ENCODE peak calls at places on chromosome 6, in five cellular contexts. D, B, R, F and K are unnamed samples. For H3K4me1, the result is how much of the 10 kb centered on the place peaks cover.

GRCh38 chr6:138607478-138608433 is 108.5 kb upstream of the NHSL1 start:
- DNase-seq in R (no peak), B (no peak), F (no peak), D (no peak), K (no peak)

GRCh38 chr6:134539865-134540323 is 222.0 kb upstream of the SGK1 start:
- DNase-seq in F (no peak), B (no peak), D (no peak), R (peak), K (no peak)

GRCh38 chr6:135540207-135540877 is 42.8 kb upstream of the AHI1 start:
- DNase-seq in B (no peak), R (no peak), F (no peak), D (no peak), K (no peak)

GRCh38 chr6:163554663-163555062 is 140.1 kb downstream of the QKI start:
- DNase-seq in B (no peak), D (peak), F (peak), R (peak), K (no peak)

GRCh38 chr6:9250852-9251251 is 815.5 kb upstream of the SLC35B3 start:
- DNase-seq in F (peak), R (peak), D (no peak), B (no peak), K (no peak)

GRCh38 chr6:130434174-130434873 is 68.5 kb downstream of the TMEM200A start:
- DNase-seq in D (no peak), B (no peak), R (no peak), F (no peak), K (no peak)

GRCh38 chr6:26521485-26522391 is 16.4 kb upstream of the HMGN4 start:
- DNase-seq in F (peak), B (peak), D (peak), R (peak), K (peak)

GRCh38 chr6:116456927-116457326 is 4.2 kb upstream of the CALHM6 start:
- DNase-seq in R (no peak), D (no peak), B (no peak), F (no peak), K (no peak)

GRCh38 chr6:138086573-138087196 is 20.5 kb downstream of the PERP start:
- DNase-seq in D (peak), R (no peak), F (no peak), B (no peak), K (no peak)

GRCh38 chr6:159969204-159969912 is 476 bp downstream of the IGF2R start:
- DNase-seq in D (peak), R (peak), B (peak), F (peak), K (peak)

GRCh38 chr6:108896111-108896661 is 48.0 kb downstream of the ARMC2 start:
- DNase-seq in F (no peak), B (no peak), D (no peak), R (no peak), K (no peak)

GRCh38 chr6:17710331-17710730 is 3.6 kb upstream of the NUP153 start:
- DNase-seq in B (no peak), R (no peak), D (no peak), F (no peak), K (no peak)

GRCh38 chr6:107354470-107354869 is 104.9 kb downstream of the PDSS2 start:
- DNase-seq in B (no peak), F (no peak), D (no peak), R (no peak), K (no peak)

GRCh38 chr6:167799033-167799933 is 27.4 kb upstream of the AFDN start:
- DNase-seq in B (no peak), D (no peak), F (no peak), R (no peak), K (no peak)

GRCh38 chr6:48036316-48036715 is 74.7 kb downstream of the PTCHD4 start:
- DNase-seq in B (no peak), R (no peak), D (no peak), F (no peak), K (no peak)

GRCh38 chr6:121838842-121839241 is 403.4 kb downstream of the GJA1 start:
- DNase-seq in R (no peak), B (no peak), D (no peak), F (no peak), K (no peak)

GRCh38 chr6:905541-905940 is 212.6 kb upstream of the EXOC2 start:
- DNase-seq in F (no peak), D (no peak), R (no peak), B (no peak), K (no peak)

GRCh38 chr6:5078121-5078695 is 6.9 kb upstream of the PPP1R3G start:
- DNase-seq in B (no peak), D (no peak), F (no peak), R (no peak), K (no peak)

GRCh38 chr6:116018976-116019375 is 41.7 kb downstream of the FRK start:
- DNase-seq in B (no peak), D (no peak), R (no peak), F (no peak), K (no peak)

GRCh38 chr6:27650620-27651370 is 177.9 kb upstream of the ZNF184 start:
- DNase-seq in R (no peak), D (no peak), F (no peak), B (no peak), K (no peak)

GRCh38 chr6:144397141-144397540 is 112.0 kb downstream of the UTRN start:
- DNase-seq in R (no peak), D (no peak), B (no peak), F (no peak), K (no peak)

DNA sequence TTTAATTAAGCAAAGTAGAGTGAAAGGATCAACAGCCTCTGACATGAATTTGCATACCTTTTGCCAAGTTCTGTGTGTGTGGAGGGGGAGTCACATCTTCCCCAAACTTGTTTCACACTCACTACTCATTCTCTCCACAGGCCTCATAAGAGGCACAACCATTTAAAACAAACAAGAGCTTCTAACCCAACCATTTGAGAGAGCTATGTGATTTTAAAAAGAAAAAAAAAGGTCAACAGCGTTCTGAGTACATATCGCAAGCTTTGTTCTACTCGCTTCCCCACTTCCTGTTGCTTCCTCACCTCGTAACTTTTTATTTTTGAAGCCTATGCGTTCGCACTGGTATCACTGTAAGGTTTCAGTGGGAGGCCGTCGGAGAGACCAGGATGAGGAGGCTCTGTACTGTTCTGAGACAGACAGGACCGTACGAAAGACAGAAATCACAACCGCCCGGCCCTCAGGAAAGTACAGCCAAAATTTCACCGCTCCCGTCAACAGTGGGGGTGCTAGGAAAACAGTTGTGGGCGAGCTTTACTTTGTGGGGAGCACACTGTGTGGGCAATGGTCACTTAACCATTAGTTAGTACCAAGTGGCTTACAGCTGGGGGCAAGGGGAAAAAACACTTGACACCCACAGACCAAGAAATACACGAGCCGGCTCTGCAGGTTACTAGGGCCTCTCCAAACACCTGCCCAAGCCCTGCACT is 61.3 kb downstream of the TRERF1 start:
- DNase-seq in R (no peak), F (peak), B (no peak), D (no peak), K (no peak)
- TF ChIP-seq EP300 in R (no peak), F (no peak), B (no peak), D (no peak), K (no peak)

GRCh38 chr6:52392944-52393343 is 27.2 kb upstream of the EFHC1 start:
- DNase-seq in B (no peak), F (no peak), R (no peak), D (no peak), K (no peak)

GRCh38 chr6:52390361-52390727 is 28.4 kb downstream of the PAQR8 start:
- DNase-seq in F (no peak), B (no peak), R (peak), D (no peak), K (no peak)

GRCh38 chr6:52394251-52394666 is 25.9 kb upstream of the EFHC1 start:
- DNase-seq in F (no peak), R (no peak), D (no peak), B (no peak), K (no peak)

GRCh38 chr6:52391599-52391998 is 28.5 kb upstream of the EFHC1 start:
- DNase-seq in F (no peak), B (no peak), D (no peak), R (no peak), K (no peak)

GRCh38 chr6:52393780-52394179 is 26.4 kb upstream of the EFHC1 start:
- DNase-seq in B (no peak), R (no peak), F (no peak), D (no peak), K (no peak)
- H3K4me1 ChIP-seq in B (under half), R (under half), F (under half), D (under half), K (under half)

DNA sequence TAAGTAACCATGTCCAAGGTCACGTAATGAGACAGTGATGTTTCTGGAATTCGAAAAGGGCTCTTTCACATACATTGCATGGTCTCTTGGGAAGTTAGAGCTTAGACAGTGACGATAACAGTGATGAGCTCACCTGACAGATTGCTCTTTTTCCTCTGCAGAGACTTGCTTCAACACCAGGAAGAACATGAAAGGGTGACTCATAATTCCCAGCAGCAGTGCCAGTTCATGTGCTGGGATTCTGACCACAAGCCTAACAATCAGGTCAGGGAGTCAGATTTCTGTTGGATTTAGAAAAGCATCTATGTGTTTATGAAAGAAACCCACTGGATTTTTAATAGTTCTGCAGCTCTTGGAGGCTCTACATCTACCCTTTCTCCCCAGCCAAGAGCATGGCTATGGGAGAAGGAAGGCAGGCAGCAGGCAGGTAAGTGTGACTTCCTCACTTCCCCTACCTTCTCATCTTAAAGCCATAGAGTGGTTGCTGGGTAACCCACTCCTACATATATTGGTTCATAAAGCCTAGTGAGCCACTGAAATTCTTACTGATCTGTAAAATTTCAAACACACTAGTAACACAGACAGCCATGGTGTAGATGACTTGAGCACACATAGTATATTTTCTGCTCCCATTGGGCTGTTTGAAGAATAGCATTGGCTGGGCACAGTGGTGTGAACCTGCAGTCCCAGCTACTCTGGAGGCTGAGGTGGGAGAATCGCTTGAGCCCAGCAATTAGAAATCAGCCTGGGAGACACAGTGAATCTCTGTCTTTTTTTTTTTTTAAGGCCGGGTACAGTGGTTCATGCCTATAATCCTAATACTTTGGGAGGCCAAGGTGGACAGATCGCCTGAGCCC is 44.4 kb upstream of the LOC128125822 start:
- DNase-seq in D (peak), B (no peak), R (peak), F (peak), K (peak)
- TF ChIP-seq EP300 in D (peak), B (no peak), R (no peak), F (no peak), K (no peak)

DNA sequence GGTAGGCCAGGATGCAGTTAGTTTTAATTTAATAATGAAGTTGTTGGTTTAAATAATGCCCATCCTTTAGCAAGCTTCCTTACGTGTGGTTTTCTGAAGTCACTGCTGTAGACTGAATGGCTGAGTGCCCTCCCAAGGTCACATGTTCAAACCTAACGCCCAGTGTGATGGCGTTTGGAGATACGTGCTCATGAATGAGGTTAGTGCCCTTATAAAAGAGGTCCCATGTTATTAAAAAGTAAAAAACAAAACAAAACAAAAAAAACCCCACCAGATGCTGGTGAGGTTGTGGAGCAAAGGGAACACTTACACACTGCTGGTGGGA is 16.3 kb downstream of the LRP11 start:
- DNase-seq in R (no peak), D (no peak), F (no peak), B (no peak), K (no peak)
- H3K4me1 ChIP-seq in R (under half), D (half or more), F (under half), B (half or more), K (under half)

GRCh38 chr6:157842213-157842612 is 19.2 kb downstream of the SNX9 start:
- DNase-seq in D (no peak), R (no peak), F (no peak), B (no peak), K (no peak)
- TF ChIP-seq EP300 in D (no peak), R (no peak), F (no peak), B (no peak), K (no peak)

GRCh38 chr6:151451417-151451949 is 443 bp downstream of the RMND1 start:
- DNase-seq in R (no peak), D (no peak), B (no peak), F (no peak), K (no peak)

GRCh38 chr6:151445482-151445881 is 6.4 kb downstream of the RMND1 start:
- DNase-seq in F (no peak), B (no peak), D (no peak), R (no peak), K (no peak)

GRCh38 chr6:151447237-151447636 is 4.7 kb downstream of the RMND1 start:
- DNase-seq in D (no peak), R (no peak), B (no peak), F (no peak), K (no peak)

GRCh38 chr6:151451950-151452749 is at the start of gene RMND1:
- DNase-seq in D (peak), F (peak), B (peak), R (peak), K (peak)

DNA sequence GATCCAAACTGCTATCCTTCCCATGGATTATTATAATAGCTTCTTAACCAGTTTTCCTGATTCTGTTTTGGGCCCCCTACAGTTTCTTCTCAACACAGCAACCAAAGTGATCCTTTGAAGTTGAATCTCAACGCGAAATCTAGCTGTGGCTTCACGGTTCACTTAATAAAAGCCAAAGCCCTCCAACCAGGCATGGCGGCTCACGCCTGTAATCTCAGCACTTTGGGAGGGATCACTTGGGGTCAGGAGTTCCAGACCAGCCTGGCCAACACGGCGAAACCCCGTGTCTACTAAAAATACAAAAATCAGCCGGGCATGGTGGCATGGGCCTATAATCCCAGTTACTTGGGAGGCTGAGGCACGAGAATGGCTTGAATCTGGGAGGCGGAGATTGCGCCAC is 3.3 kb downstream of the RMND1 start:
- DNase-seq in F (no peak), B (no peak), R (no peak), D (no peak), K (no peak)
- H3K4me1 ChIP-seq in F (under half), B (under half), R (under half), D (under half), K (under half)

GRCh38 chr6:40358473-40359460 is 228.4 kb downstream of the LRFN2 start:
- DNase-seq in D (no peak), F (no peak), R (no peak), B (peak), K (no peak)

GRCh38 chr6:40362859-40363258 is 224.3 kb downstream of the LRFN2 start:
- DNase-seq in D (no peak), F (no peak), R (no peak), B (no peak), K (no peak)

GRCh38 chr6:40356242-40356910 is 230.8 kb downstream of the LRFN2 start:
- DNase-seq in D (no peak), F (no peak), R (no peak), B (peak), K (no peak)

GRCh38 chr6:40355532-40355931 is 231.6 kb downstream of the LRFN2 start:
- DNase-seq in B (peak), R (no peak), F (no peak), D (no peak), K (no peak)

DNA sequence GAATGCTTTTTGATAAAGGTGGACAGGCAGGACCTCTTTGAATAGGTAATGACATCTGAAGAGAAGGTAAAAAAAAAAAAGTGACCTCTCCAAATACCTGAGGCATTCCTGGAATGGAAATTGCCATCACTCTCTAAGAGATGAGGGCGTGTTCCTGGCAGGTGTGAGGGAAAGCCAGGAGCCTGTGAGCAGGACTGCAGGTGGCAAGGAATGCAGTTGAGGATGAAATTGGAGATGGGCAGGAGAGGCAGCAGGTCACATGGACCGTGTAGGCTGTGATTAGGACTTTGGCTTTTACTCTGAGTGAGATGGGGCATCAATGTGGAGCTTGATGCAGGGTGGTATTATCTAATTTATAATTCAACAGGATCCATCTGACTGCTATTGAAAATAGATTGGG is 227.4 kb downstream of the LRFN2 start:
- DNase-seq in R (no peak), D (no peak), F (no peak), B (no peak), K (no peak)
- TF ChIP-seq EP300 in R (no peak), D (no peak), F (no peak), B (no peak), K (no peak)

GRCh38 chr6:16139541-16139940 is 10.7 kb downstream of the MYLIP start:
- DNase-seq in D (no peak), B (no peak), R (no peak), F (no peak), K (no peak)
- H3K4me1 ChIP-seq in D (under half), B (half or more), R (under half), F (under half), K (under half)

GRCh38 chr6:82196159-82196558 is 51.4 kb downstream of the IBTK start:
- DNase-seq in F (no peak), B (no peak), D (no peak), R (no peak), K (no peak)

GRCh38 chr6:82195619-82196018 is 51.9 kb downstream of the IBTK start:
- DNase-seq in D (no peak), R (no peak), B (no peak), F (no peak), K (no peak)

GRCh38 chr6:82197784-82198183 is 49.8 kb downstream of the IBTK start:
- DNase-seq in D (no peak), R (no peak), B (no peak), F (no peak), K (no peak)
- TF ChIP-seq EP300 in D (no peak), R (no peak), B (no peak), F (no peak), K (no peak)